ENCODE peak calls at places on chromosomes 12 and 14, in six cellular contexts. One of them, this sample, is unnamed.

GRCh38 chr12:85951823-85952222 is 77.7 kb downstream of the NTS start:
- DNase-seq in H1: no peak
- DNase-seq in H9: no peak
- DNase-seq in mesenchymal stem cell: peak; percentile 24
- DNase-seq in IMR-90: peak; percentile 5
- DNase-seq in neuronal stem cell: no peak
- DNase-seq in this sample: no peak

GRCh38 chr12:65825573-65826512 is 1.6 kb downstream of the HMGA2 start:
- DNase-seq in IMR-90: peak; percentile 41
- DNase-seq in neuronal stem cell: peak; percentile 48
- DNase-seq in mesenchymal stem cell: peak; percentile 56
- DNase-seq in H1: peak; percentile 74
- DNase-seq in H9: peak; percentile 58
- DNase-seq in this sample: no peak

GRCh38 chr12:65632131-65632855 is 192.0 kb upstream of the HMGA2 start:
- DNase-seq in mesenchymal stem cell: peak; percentile 64
- DNase-seq in H9: no peak
- DNase-seq in IMR-90: peak; percentile 75
- DNase-seq in neuronal stem cell: no peak
- DNase-seq in H1: no peak
- DNase-seq in this sample: no peak

GRCh38 chr12:28771961-28772360 is 377.1 kb upstream of the FAR2 start:
- DNase-seq in IMR-90: no peak
- DNase-seq in neuronal stem cell: no peak
- DNase-seq in H1: no peak
- DNase-seq in mesenchymal stem cell: no peak
- DNase-seq in H9: no peak
- DNase-seq in this sample: no peak

GRCh38 chr14:55448146-55448614 is 7.8 kb upstream of the TBPL2 start:
- DNase-seq in mesenchymal stem cell: peak; percentile 92
- DNase-seq in H9: no peak
- DNase-seq in IMR-90: peak; percentile 97
- DNase-seq in neuronal stem cell: no peak
- DNase-seq in H1: no peak
- DNase-seq in this sample: peak; percentile 96

GRCh38 chr14:104239866-104240301 is 101.5 kb downstream of the KIF26A start:
- DNase-seq in neuronal stem cell: no peak
- DNase-seq in IMR-90: no peak
- DNase-seq in H9: peak; percentile 26
- DNase-seq in mesenchymal stem cell: no peak
- DNase-seq in H1: no peak
- DNase-seq in this sample: no peak

GRCh38 chr12:79925492-79925891 is 9.4 kb downstream of the PPP1R12A start:
- DNase-seq in H1: no peak
- DNase-seq in H9: no peak
- DNase-seq in IMR-90: no peak
- DNase-seq in neuronal stem cell: no peak
- DNase-seq in mesenchymal stem cell: peak; percentile 41
- DNase-seq in this sample: no peak

GRCh38 chr14:68669644-68670343 is 123.1 kb downstream of the ZFP36L1 start:
- DNase-seq in H9: no peak
- DNase-seq in IMR-90: no peak
- DNase-seq in H1: no peak
- DNase-seq in mesenchymal stem cell: no peak
- DNase-seq in neuronal stem cell: no peak
- DNase-seq in this sample: no peak

GRCh38 chr14:61512508-61512907 is 182.8 kb upstream of the HIF1A start:
- DNase-seq in H1: no peak
- DNase-seq in H9: no peak
- DNase-seq in neuronal stem cell: no peak
- DNase-seq in IMR-90: peak; percentile 51
- DNase-seq in mesenchymal stem cell: peak; percentile 74
- DNase-seq in this sample: peak; percentile 56

GRCh38 chr14:59823190-59823589 is 47.4 kb downstream of the RTN1 start:
- DNase-seq in H9: no peak
- DNase-seq in mesenchymal stem cell: no peak
- DNase-seq in IMR-90: no peak
- DNase-seq in H1: no peak
- DNase-seq in neuronal stem cell: no peak
- DNase-seq in this sample: no peak

GRCh38 chr14:59704054-59704453 is 127.4 kb upstream of the CCDC175 start:
- DNase-seq in H1: no peak
- DNase-seq in mesenchymal stem cell: no peak
- DNase-seq in H9: no peak
- DNase-seq in IMR-90: no peak
- DNase-seq in neuronal stem cell: no peak
- DNase-seq in this sample: no peak

GRCh38 chr12:12562016-12562483 is 613 bp downstream of the DUSP16 start:
- DNase-seq in H9: peak; percentile 51
- DNase-seq in mesenchymal stem cell: peak; percentile 58
- DNase-seq in H1: no peak
- DNase-seq in IMR-90: peak; percentile 18
- DNase-seq in neuronal stem cell: peak; percentile 68
- DNase-seq in this sample: no peak

GRCh38 chr12:122079038-122079531 is 529 bp downstream of the MLXIP start:
- DNase-seq in neuronal stem cell: no peak
- DNase-seq in H9: peak; percentile 72
- DNase-seq in mesenchymal stem cell: no peak
- DNase-seq in IMR-90: no peak
- DNase-seq in H1: peak; percentile 75
- DNase-seq in this sample: peak; percentile 47

GRCh38 chr14:50800032-50800431 is 30.9 kb downstream of the NIN start:
- DNase-seq in H9: no peak
- DNase-seq in IMR-90: peak; percentile 70
- DNase-seq in mesenchymal stem cell: peak; percentile 56
- DNase-seq in H1: no peak
- DNase-seq in neuronal stem cell: no peak
- DNase-seq in this sample: no peak

GRCh38 chr12:104994301-104994700 is 8.2 kb downstream of the NOPCHAP1 start:
- DNase-seq in mesenchymal stem cell: no peak
- DNase-seq in neuronal stem cell: no peak
- DNase-seq in H1: no peak
- DNase-seq in IMR-90: no peak
- DNase-seq in H9: no peak
- DNase-seq in this sample: no peak

GRCh38 chr12:29066061-29066588 is 83.0 kb upstream of the FAR2 start:
- DNase-seq in neuronal stem cell: peak; percentile 31
- DNase-seq in mesenchymal stem cell: peak; percentile 48
- DNase-seq in H9: no peak
- DNase-seq in H1: no peak
- DNase-seq in IMR-90: peak; percentile 50
- DNase-seq in this sample: peak; percentile 29

GRCh38 chr12:109154485-109155438 is 38.4 kb downstream of the ACACB start:
- DNase-seq in neuronal stem cell: peak; percentile 77
- DNase-seq in H1: peak; percentile 88
- DNase-seq in mesenchymal stem cell: peak; percentile 62
- DNase-seq in IMR-90: peak; percentile 53
- DNase-seq in H9: peak; percentile 99
- DNase-seq in this sample: peak; percentile 71

GRCh38 chr12:4109826-4110225 is 163.7 kb upstream of the CCND2 start:
- DNase-seq in neuronal stem cell: no peak
- DNase-seq in H1: peak; percentile 20
- DNase-seq in H9: no peak
- DNase-seq in mesenchymal stem cell: no peak
- DNase-seq in IMR-90: no peak
- DNase-seq in this sample: no peak

GRCh38 chr14:54117401-54117800 is 160.8 kb upstream of the BMP4 start:
- DNase-seq in mesenchymal stem cell: no peak
- DNase-seq in H1: no peak
- DNase-seq in IMR-90: no peak
- DNase-seq in neuronal stem cell: no peak
- DNase-seq in H9: no peak
- DNase-seq in this sample: no peak

GRCh38 chr12:31234955-31235867 is 90.7 kb downstream of the SINHCAF start:
- DNase-seq in mesenchymal stem cell: peak; percentile 64
- DNase-seq in IMR-90: peak; percentile 31
- DNase-seq in H1: peak; percentile 66
- DNase-seq in neuronal stem cell: peak; percentile 44
- DNase-seq in H9: peak; percentile 80
- DNase-seq in this sample: no peak

GRCh38 chr12:25384954-25385216 is 134.2 kb upstream of the KRAS start:
- DNase-seq in neuronal stem cell: no peak
- DNase-seq in H1: no peak
- DNase-seq in IMR-90: no peak
- DNase-seq in mesenchymal stem cell: no peak
- DNase-seq in H9: no peak
- DNase-seq in this sample: no peak
- H2AK5ac ChIP-seq in neuronal stem cell: no peak overlapping the region
- H2AK5ac ChIP-seq in H1: peak overlapping the region; percentile 82
- H2AK5ac ChIP-seq in IMR-90: peak overlapping the region; percentile 95
- H2AK5ac ChIP-seq in mesenchymal stem cell: no peak overlapping the region
- H2AK5ac ChIP-seq in H9: no peak overlapping the region
- H2AK5ac ChIP-seq in this sample: no peak overlapping the region

GRCh38 chr14:42214981-42215491 is 608.4 kb downstream of the LRFN5 start:
- DNase-seq in H9: no peak
- DNase-seq in mesenchymal stem cell: peak; percentile 87
- DNase-seq in H1: no peak
- DNase-seq in neuronal stem cell: peak; percentile 12
- DNase-seq in IMR-90: peak; percentile 86
- DNase-seq in this sample: no peak
- H3K4me2 ChIP-seq in H9: no peak overlapping the region
- H3K4me2 ChIP-seq in mesenchymal stem cell: no peak overlapping the region
- H3K4me2 ChIP-seq in H1: no peak overlapping the region
- H3K4me2 ChIP-seq in neuronal stem cell: no peak overlapping the region
- H3K4me2 ChIP-seq in IMR-90: peak overlapping the region; percentile 29
- H3K4me2 ChIP-seq in this sample: no peak overlapping the region

GRCh38 chr12:55927588-55928502 is at the start of gene PYM1:
- DNase-seq in neuronal stem cell: peak; percentile 76
- DNase-seq in IMR-90: peak; percentile 50
- DNase-seq in H9: peak; percentile 96
- DNase-seq in H1: peak; percentile 79
- DNase-seq in mesenchymal stem cell: peak; percentile 80
- DNase-seq in this sample: peak; percentile 96
- H2AK5ac ChIP-seq in neuronal stem cell: peak within 1 kb of the TSS; percentile 96
- H2AK5ac ChIP-seq in IMR-90: peak within 1 kb of the TSS; percentile 93
- H2AK5ac ChIP-seq in H9: no peak within 1 kb of the TSS
- H2AK5ac ChIP-seq in H1: peak within 1 kb of the TSS; percentile 87
- H2AK5ac ChIP-seq in mesenchymal stem cell: peak within 1 kb of the TSS; percentile 79
- H2AK5ac ChIP-seq in this sample: peak within 1 kb of the TSS; percentile 91

DNA sequence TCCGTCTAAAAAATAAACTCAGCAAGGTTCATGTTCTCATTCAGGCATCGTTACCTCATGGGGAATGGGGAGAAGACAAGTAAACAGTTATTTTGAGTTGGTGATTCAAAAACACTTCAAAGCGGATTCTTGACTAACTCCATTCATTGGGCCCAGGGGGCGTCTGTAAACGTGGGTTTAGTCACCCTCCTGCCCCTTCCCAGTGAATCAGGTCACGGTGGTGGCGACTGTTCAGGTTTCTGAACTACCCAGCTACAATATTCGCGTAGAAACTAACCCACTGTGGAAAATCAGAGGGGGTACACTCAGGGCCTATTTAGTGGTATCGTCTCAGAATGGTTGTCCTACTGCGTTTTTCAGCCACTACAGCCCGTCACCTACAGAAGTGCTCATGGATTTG is 15.2 kb downstream of the OR6S1 start:
- DNase-seq in IMR-90: no peak
- DNase-seq in H1: no peak
- DNase-seq in H9: no peak
- DNase-seq in mesenchymal stem cell: no peak
- DNase-seq in neuronal stem cell: no peak
- DNase-seq in this sample: no peak
- H3K4me2 ChIP-seq in IMR-90: peak overlapping the region; percentile 75
- H3K4me2 ChIP-seq in H1: peak overlapping the region; percentile 71
- H3K4me2 ChIP-seq in H9: peak overlapping the region; percentile 100
- H3K4me2 ChIP-seq in mesenchymal stem cell: peak overlapping the region; percentile 0
- H3K4me2 ChIP-seq in neuronal stem cell: peak overlapping the region; percentile 51
- H3K4me2 ChIP-seq in this sample: peak overlapping the region; percentile 78

GRCh38 chr14:34059037-34059924 is 108.4 kb upstream of the EGLN3 start:
- DNase-seq in IMR-90: no peak
- DNase-seq in H1: no peak
- DNase-seq in neuronal stem cell: no peak
- DNase-seq in H9: no peak
- DNase-seq in mesenchymal stem cell: peak; percentile 31
- DNase-seq in this sample: peak; percentile 68
- H2AK5ac ChIP-seq in IMR-90: no peak overlapping the region
- H2AK5ac ChIP-seq in H1: no peak overlapping the region
- H2AK5ac ChIP-seq in neuronal stem cell: peak overlapping the region; percentile 78
- H2AK5ac ChIP-seq in H9: no peak overlapping the region
- H2AK5ac ChIP-seq in mesenchymal stem cell: peak overlapping the region; percentile 15
- H2AK5ac ChIP-seq in this sample: peak overlapping the region; percentile 17

DNA sequence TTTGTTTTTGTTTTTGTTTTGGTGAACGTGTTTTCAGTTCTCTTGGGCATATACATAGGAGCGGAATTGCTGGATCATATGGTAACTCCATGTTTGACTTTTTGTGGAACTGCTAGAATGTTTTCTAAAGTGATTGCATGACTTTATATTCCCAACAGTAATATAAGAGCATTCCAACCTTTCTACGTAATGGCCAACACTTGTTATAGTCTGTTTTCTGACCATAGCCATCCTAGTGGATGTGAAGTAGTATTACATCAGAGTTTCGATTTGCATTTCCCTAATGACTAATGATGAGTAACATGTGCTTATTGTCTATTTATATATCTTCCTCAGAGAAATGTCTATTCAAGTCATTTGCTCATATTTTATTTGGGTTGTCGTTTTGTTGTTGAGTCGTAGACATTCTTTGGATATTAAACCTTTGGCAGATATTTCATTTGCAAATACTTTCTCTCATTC is 268.7 kb downstream of the AEBP2 start:
- DNase-seq in H1: no peak
- DNase-seq in mesenchymal stem cell: peak; percentile 68
- DNase-seq in IMR-90: peak; percentile 93
- DNase-seq in neuronal stem cell: no peak
- DNase-seq in H9: no peak
- DNase-seq in this sample: no peak
- H3K4me2 ChIP-seq in H1: no peak overlapping the region
- H3K4me2 ChIP-seq in mesenchymal stem cell: no peak overlapping the region
- H3K4me2 ChIP-seq in IMR-90: no peak overlapping the region
- H3K4me2 ChIP-seq in neuronal stem cell: no peak overlapping the region
- H3K4me2 ChIP-seq in H9: no peak overlapping the region
- H3K4me2 ChIP-seq in this sample: no peak overlapping the region

GRCh38 chr14:65079201-65079600 is 23.1 kb downstream of the MAX start:
- DNase-seq in H1: no peak
- DNase-seq in IMR-90: no peak
- DNase-seq in H9: no peak
- DNase-seq in neuronal stem cell: no peak
- DNase-seq in mesenchymal stem cell: no peak
- DNase-seq in this sample: no peak
- H2AK5ac ChIP-seq in H1: no peak overlapping the region
- H2AK5ac ChIP-seq in IMR-90: no peak overlapping the region
- H2AK5ac ChIP-seq in H9: no peak overlapping the region
- H2AK5ac ChIP-seq in neuronal stem cell: no peak overlapping the region
- H2AK5ac ChIP-seq in mesenchymal stem cell: no peak overlapping the region
- H2AK5ac ChIP-seq in this sample: no peak overlapping the region

This sample was measured in trophoblast cell.